ENCODE peak calls at places on chromosomes 5 and 9, in ten cellular contexts. Y, Z, T, P, W, U, N, H, R and O are unnamed samples.

GRCh38 chr9:32378993-32379729 is 5.3 kb upstream of the ACO1 start:
- DNase-seq in Y (no peak), Z (no peak), T (peak), P (peak), W (peak), U (no peak), N (no peak), H (peak), R (peak), O (peak)

GRCh38 chr5:112344540-112344939 is 74.5 kb downstream of the EPB41L4A start:
- DNase-seq in Y (no peak), Z (no peak), T (no peak), P (no peak), W (no peak), U (no peak), N (no peak), H (no peak), R (no peak), O (no peak)

GRCh38 chr5:7779663-7780030 is 71.3 kb downstream of the CFAP90 start:
- DNase-seq in Y (no peak), Z (no peak), T (no peak), P (no peak), W (no peak), U (no peak), N (no peak), H (no peak), R (no peak), O (no peak)

GRCh38 chr9:29511680-29512079 is 1938.4 kb upstream of the C9orf72 start:
- DNase-seq in Y (no peak), Z (no peak), T (no peak), P (no peak), W (no peak), U (no peak), N (no peak), H (no peak), R (no peak), O (no peak)

GRCh38 chr5:79020861-79021561 is 35.9 kb upstream of the ARSB start:
- DNase-seq in Y (peak), Z (peak), T (peak), P (peak), W (peak), U (no peak), N (peak), H (peak), R (peak), O (no peak)

GRCh38 chr5:61357745-61358144 is 25.7 kb downstream of the ZSWIM6 start:
- DNase-seq in Y (no peak), Z (no peak), T (no peak), P (peak), W (no peak), U (no peak), N (no peak), H (no peak), R (no peak), O (no peak)

GRCh38 chr5:134053314-134053839 is 48.6 kb upstream of the VDAC1 start:
- DNase-seq in Y (no peak), Z (no peak), T (no peak), P (no peak), W (no peak), U (no peak), N (no peak), H (no peak), R (no peak), O (no peak)

GRCh38 chr5:56088967-56089829 is 94.4 kb upstream of the IL6ST start:
- DNase-seq in Y (no peak), Z (no peak), T (peak), P (peak), W (no peak), U (no peak), N (no peak), H (no peak), R (no peak), O (no peak)

GRCh38 chr5:58462623-58463230 is 2.8 kb upstream of the PLK2 start:
- DNase-seq in Y (no peak), Z (no peak), T (peak), P (peak), W (no peak), U (no peak), N (no peak), H (no peak), R (no peak), O (no peak)

GRCh38 chr5:27041372-27041771 is 3.0 kb upstream of the CDH9 start:
- DNase-seq in Y (no peak), Z (no peak), T (no peak), P (no peak), W (no peak), U (no peak), N (no peak), H (no peak), R (no peak), O (no peak)

GRCh38 chr9:137146527-137146918 is 7.6 kb downstream of the GRIN1 start:
- DNase-seq in Y (no peak), Z (no peak), T (no peak), P (no peak), W (no peak), U (no peak), N (no peak), H (no peak), R (no peak), O (no peak)

GRCh38 chr9:109779711-109780452 is at the start of gene PALM2AKAP2:
- DNase-seq in Y (peak), Z (peak), T (peak), P (peak), W (peak), U (no peak), N (peak), H (peak), R (no peak), O (peak)

GRCh38 chr5:173778784-173779304 is 109.3 kb upstream of the CPEB4 start:
- DNase-seq in Y (peak), Z (no peak), T (peak), P (no peak), W (no peak), U (no peak), N (no peak), H (no peak), R (no peak), O (no peak)

GRCh38 chr9:88583901-88584596 is 49.1 kb downstream of the NXNL2 start:
- DNase-seq in Y (no peak), Z (no peak), T (peak), P (peak), W (peak), U (no peak), N (no peak), H (no peak), R (peak), O (no peak)

GRCh38 chr9:106962105-106962504 is 99.1 kb downstream of the ZNF462 start:
- DNase-seq in Y (no peak), Z (no peak), T (no peak), P (no peak), W (no peak), U (no peak), N (no peak), H (no peak), R (no peak), O (no peak)

GRCh38 chr9:76756273-76756650 is 8.0 kb upstream of the PCA3 start:
- DNase-seq in Y (peak), Z (no peak), T (peak), P (peak), W (no peak), U (no peak), N (peak), H (peak), R (no peak), O (peak)

GRCh38 chr5:137954131-137954879 is 65.0 kb downstream of the PKD2L2 start:
- DNase-seq in Y (no peak), Z (no peak), T (peak), P (peak), W (peak), U (no peak), N (no peak), H (no peak), R (peak), O (no peak)

GRCh38 chr9:38108326-38108725 is 39.3 kb upstream of the SHB start:
- DNase-seq in Y (no peak), Z (no peak), T (no peak), P (no peak), W (no peak), U (no peak), N (no peak), H (no peak), R (no peak), O (no peak)

GRCh38 chr5:138662599-138662998 is 87.4 kb upstream of the HSPA9 start:
- DNase-seq in Y (no peak), Z (no peak), T (peak), P (no peak), W (no peak), U (no peak), N (peak), H (no peak), R (no peak), O (no peak)

GRCh38 chr5:124477002-124477546 is 269.4 kb downstream of the ZNF608 start:
- DNase-seq in Y (no peak), Z (no peak), T (no peak), P (no peak), W (no peak), U (no peak), N (no peak), H (no peak), R (no peak), O (no peak)

GRCh38 chr5:151178779-151179488 is 21.4 kb upstream of the ANXA6 start:
- DNase-seq in Y (peak), Z (no peak), T (no peak), P (no peak), W (no peak), U (no peak), N (no peak), H (no peak), R (no peak), O (no peak)

GRCh38 chr5:32089146-32090000 is 84.7 kb downstream of the GOLPH3 start:
- DNase-seq in Y (no peak), Z (no peak), T (no peak), P (no peak), W (no peak), U (no peak), N (no peak), H (no peak), R (no peak), O (no peak)

GRCh38 chr9:21994996-21995651 is 533 bp downstream of the CDKN2B-AS1 start:
- DNase-seq in Y (peak), Z (no peak), T (peak), P (peak), W (peak), U (peak), N (peak), H (peak), R (no peak), O (no peak)